ENCODE peak calls at places on chromosomes 12 and 14, in eight cellular contexts. V, Y, N, M, A, C, L and O are unnamed samples.

GRCh38 chr12:92304335-92305066 is 158.9 kb upstream of the BTG1 start:
- DNase-seq in N (no peak), A (peak), Y (no peak), C (no peak), V (no peak), M (no peak), L (no peak), O (no peak)

GRCh38 chr14:96400495-96400894 is 8.6 kb downstream of the AK7 start:
- DNase-seq in C (no peak), A (no peak), L (no peak), M (no peak), V (no peak), N (no peak), Y (no peak), O (no peak)

GRCh38 chr12:21780786-21781185 is 6.3 kb upstream of the KCNJ8 start:
- DNase-seq in A (no peak), C (no peak), Y (no peak), N (no peak), L (no peak), M (no peak), V (no peak), O (no peak)

GRCh38 chr12:30308010-30308717 is 387.5 kb downstream of the IPO8 start:
- DNase-seq in L (no peak), M (no peak), C (no peak), N (no peak), Y (no peak), A (no peak), V (no peak), O (no peak)

GRCh38 chr12:50562485-50563433 is 58.0 kb downstream of the DIP2B start:
- DNase-seq in L (no peak), C (no peak), M (no peak), N (no peak), A (no peak), V (no peak), Y (no peak), O (no peak)

GRCh38 chr12:29725587-29726320 is 58.0 kb downstream of the TMTC1 start:
- DNase-seq in M (peak), Y (peak), N (no peak), V (no peak), L (no peak), A (no peak), C (no peak), O (no peak)

GRCh38 chr12:91182664-91183455 is at the start of gene DCN:
- DNase-seq in C (no peak), A (no peak), N (no peak), Y (no peak), L (no peak), M (no peak), V (no peak), O (no peak)

GRCh38 chr12:12714276-12715001 is 2.7 kb upstream of the CDKN1B start:
- DNase-seq in A (no peak), C (no peak), M (peak), Y (no peak), L (peak), V (peak), N (peak), O (no peak)

GRCh38 chr12:115354007-115354452 is 670.1 kb upstream of the TBX3 start:
- DNase-seq in A (peak), V (no peak), N (peak), Y (no peak), L (peak), M (no peak), C (peak), O (peak)

GRCh38 chr14:105475916-105476845 is 1.6 kb downstream of the CRIP2 start:
- DNase-seq in M (no peak), C (peak), N (no peak), A (peak), V (no peak), L (peak), Y (peak), O (no peak)

GRCh38 chr12:115012861-115013667 is 329.1 kb upstream of the TBX3 start:
- DNase-seq in A (no peak), V (no peak), M (no peak), L (no peak), C (no peak), Y (no peak), N (no peak), O (no peak)

GRCh38 chr12:92208613-92209121 is 63.0 kb upstream of the BTG1 start:
- DNase-seq in N (peak), C (no peak), Y (no peak), M (no peak), L (no peak), A (peak), V (no peak), O (no peak)

GRCh38 chr12:40616383-40616900 is 75.8 kb upstream of the CNTN1 start:
- DNase-seq in C (no peak), M (no peak), Y (no peak), A (no peak), V (no peak), N (no peak), L (no peak), O (no peak)

GRCh38 chr12:67773896-67774295 is 125.4 kb downstream of the DYRK2 start:
- DNase-seq in N (no peak), C (no peak), Y (no peak), L (no peak), V (no peak), A (no peak), M (no peak), O (no peak)

GRCh38 chr12:62014330-62014729 is 245.9 kb upstream of the USP15 start:
- DNase-seq in V (no peak), Y (no peak), A (no peak), M (no peak), C (no peak), L (no peak), N (no peak), O (no peak)

GRCh38 chr12:8033153-8034044 is 883 bp downstream of the FOXJ2 start:
- DNase-seq in V (peak), C (no peak), A (peak), N (peak), M (peak), L (peak), Y (no peak), O (no peak)

GRCh38 chr12:95790025-95790911 is at the start of gene NTN4:
- DNase-seq in M (peak), N (peak), L (peak), A (peak), C (peak), Y (no peak), V (peak), O (peak)

GRCh38 chr14:65237956-65238355 is 135.6 kb upstream of the MAX start:
- DNase-seq in V (no peak), Y (no peak), M (no peak), L (no peak), A (no peak), N (no peak), C (no peak), O (no peak)

GRCh38 chr12:41250748-41251147 is 62.6 kb downstream of the PDZRN4 start:
- DNase-seq in C (no peak), L (no peak), Y (peak), N (no peak), M (peak), V (no peak), A (no peak), O (no peak)